ENCODE peak calls at places on chromosomes 2 and 18, in six cellular contexts. M is cardiac muscle cell, Z is choroid plexus epithelial cell, U is thoracic aorta, O is cardiac fibroblast, X is nephron progenitor cell. Y is an unnamed sample.

GRCh38 chr18:3037423-3037915 is 24.5 kb upstream of the LPIN2 start:
- DNase-seq in O (peak; percentile 74), U (no peak), Z (peak; percentile 88), M (no peak), X (no peak), Y (no peak)

GRCh38 chr2:10300997-10301945 is 1.4 kb upstream of the HPCAL1 start:
- DNase-seq in M (no peak), U (no peak), O (no peak), X (no peak), Z (no peak), Y (no peak)

GRCh38 chr2:236305531-236305930 is 41.3 kb upstream of the ASB18 start:
- DNase-seq in Z (no peak), O (no peak), U (no peak), X (no peak), M (no peak), Y (no peak)

GRCh38 chr2:169426069-169426663 is 53.1 kb upstream of the BBS5 start:
- DNase-seq in X (no peak), U (no peak), M (no peak), Z (no peak), O (no peak), Y (no peak)

GRCh38 chr2:189927823-189928222 is 134.7 kb downstream of the MSTN start:
- DNase-seq in U (no peak), M (no peak), X (no peak), Z (peak; percentile 8), O (peak; percentile 38), Y (no peak)

GRCh38 chr2:40244251-40245010 is 207.5 kb downstream of the SLC8A1 start:
- DNase-seq in M (peak; percentile 71), U (peak; percentile 6), O (peak; percentile 80), Z (peak; percentile 79), X (peak; percentile 27), Y (no peak)

GRCh38 chr2:16664052-16664731 is 1.4 kb downstream of the CYRIA start:
- DNase-seq in M (peak; percentile 27), O (peak; percentile 87), X (peak; percentile 36), U (no peak), Z (peak; percentile 95), Y (peak; percentile 21)

GRCh38 chr2:230903251-230904150 is 21.5 kb downstream of the GPR55 start:
- DNase-seq in M (no peak), X (no peak), O (no peak), U (no peak), Z (no peak), Y (no peak)

GRCh38 chr2:119837759-119838158 is 78.0 kb downstream of the PTPN4 start:
- DNase-seq in U (no peak), X (no peak), Z (no peak), M (no peak), O (no peak), Y (no peak)

GRCh38 chr2:3597567-3597966 is 2.7 kb downstream of the COLEC11 start:
- DNase-seq in U (no peak), X (no peak), M (no peak), Z (no peak), O (no peak), Y (no peak)

GRCh38 chr2:191187105-191187829 is 36.5 kb upstream of the STAT4 start:
- DNase-seq in O (no peak), U (no peak), M (no peak), X (no peak), Z (no peak), Y (no peak)

GRCh38 chr2:120320318-120320851 is 25.6 kb upstream of the INHBB start:
- DNase-seq in O (peak; percentile 59), Z (no peak), X (no peak), M (no peak), U (no peak), Y (no peak)

GRCh38 chr2:60555066-60555793 is 1.8 kb upstream of the BCL11A start:
- DNase-seq in O (peak; percentile 73), M (peak; percentile 82), U (no peak), X (peak; percentile 73), Z (peak; percentile 82), Y (peak; percentile 45)

GRCh38 chr2:98846041-98846440 is 90.0 kb downstream of the CRACDL start:
- DNase-seq in M (no peak), Z (peak; percentile 43), X (no peak), O (no peak), U (no peak), Y (no peak)

GRCh38 chr2:83081835-83082522 is 1377.1 kb downstream of the SUCLG1 start:
- DNase-seq in O (peak; percentile 96), M (peak; percentile 83), U (no peak), X (no peak), Z (peak; percentile 91), Y (no peak)

GRCh38 chr2:37776487-37776886 is 105.0 kb upstream of the CDC42EP3 start:
- DNase-seq in O (peak; percentile 82), X (no peak), M (no peak), Z (peak; percentile 81), U (peak; percentile 17), Y (no peak)

GRCh38 chr2:9668686-9669338 is 38.0 kb upstream of the YWHAQ start:
- DNase-seq in U (no peak), X (no peak), Z (peak; percentile 44), O (no peak), M (no peak), Y (no peak)

GRCh38 chr18:77566604-77567003 is 317.0 kb downstream of the GALR1 start:
- DNase-seq in Z (no peak), M (no peak), X (no peak), O (no peak), U (no peak), Y (no peak)

GRCh38 chr2:54772531-54772930 is 49.1 kb downstream of the EML6 start:
- DNase-seq in X (no peak), O (no peak), U (no peak), Z (peak; percentile 26), M (no peak), Y (no peak)

GRCh38 chr2:31704561-31705212 is 123.9 kb upstream of the SRD5A2 start:
- DNase-seq in X (no peak), U (no peak), M (no peak), Z (no peak), O (no peak), Y (no peak)

GRCh38 chr2:31711737-31712136 is 131.0 kb upstream of the SRD5A2 start:
- DNase-seq in U (no peak), Z (no peak), O (no peak), M (no peak), X (no peak), Y (no peak)

GRCh38 chr2:31703253-31703652 is 122.5 kb upstream of the SRD5A2 start:
- DNase-seq in U (no peak), M (no peak), O (no peak), Z (no peak), X (no peak), Y (no peak)

GRCh38 chr2:31710121-31710520 is 129.4 kb upstream of the SRD5A2 start:
- DNase-seq in X (no peak), M (no peak), U (no peak), Z (no peak), O (no peak), Y (no peak)

DNA sequence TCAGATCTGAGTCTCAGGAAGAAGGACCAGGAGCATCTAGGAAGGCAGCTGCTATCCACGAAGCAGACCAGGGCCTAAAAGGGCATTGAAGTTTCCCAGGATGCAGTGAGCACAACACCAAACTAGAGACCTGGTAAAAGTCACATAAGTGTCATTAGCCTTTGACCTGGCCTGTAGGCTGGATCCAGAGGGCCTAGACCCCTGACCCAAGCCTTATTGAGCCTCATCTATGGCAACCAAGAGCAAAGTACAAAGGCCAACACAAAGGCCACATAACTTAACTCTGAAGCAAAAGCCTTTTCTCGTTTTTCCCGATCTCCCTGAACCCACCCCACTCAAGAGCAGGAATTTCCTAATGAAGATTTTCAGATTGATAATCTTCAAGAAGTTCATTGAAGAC is 127.3 kb upstream of the SRD5A2 start:
- DNase-seq in U (no peak), O (no peak), X (no peak), Z (no peak), M (no peak), Y (no peak)
- TF ChIP-seq CTCF in U (no peak), O (no peak), X (no peak), Z (no peak), M (no peak), Y (no peak)

GRCh38 chr2:42382144-42382543 is 21.1 kb upstream of the COX7A2L start:
- DNase-seq in U (no peak), Z (no peak), X (no peak), O (no peak), M (no peak), Y (no peak)

GRCh38 chr2:42390401-42390969 is 29.5 kb upstream of the COX7A2L start:
- DNase-seq in X (no peak), Z (no peak), M (no peak), O (no peak), U (no peak), Y (no peak)

GRCh38 chr2:42385225-42385624 is 24.2 kb upstream of the COX7A2L start:
- DNase-seq in M (peak; percentile 44), O (peak; percentile 7), Z (peak; percentile 32), X (peak; percentile 19), U (no peak), Y (no peak)

GRCh38 chr2:42383855-42384530 is 23.0 kb upstream of the COX7A2L start:
- DNase-seq in X (no peak), Z (no peak), U (no peak), M (no peak), O (no peak), Y (no peak)

DNA sequence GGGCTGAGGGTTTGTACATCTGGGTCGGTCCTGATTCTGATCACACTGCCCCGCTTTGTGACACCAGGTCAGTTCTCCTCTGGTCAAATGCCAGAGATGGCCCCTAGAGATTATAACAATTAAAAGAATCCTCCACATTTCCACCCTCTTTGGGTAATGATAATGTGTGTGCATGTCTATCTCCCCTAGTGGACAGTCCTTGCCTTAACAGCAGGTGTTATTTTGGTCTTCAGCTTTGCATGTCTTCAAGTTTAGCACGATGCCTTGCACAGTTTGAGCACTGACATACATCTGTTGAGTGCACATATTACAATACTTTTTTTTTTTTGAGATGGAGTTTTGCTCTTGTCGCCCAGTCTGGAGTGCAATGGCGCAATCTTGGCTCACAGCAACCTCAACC is 25.7 kb upstream of the COX7A2L start:
- DNase-seq in X (no peak), M (no peak), O (peak; percentile 3), Z (peak; percentile 25), U (no peak), Y (no peak)
- TF ChIP-seq CTCF in X (peak; percentile 29), M (peak; percentile 37), O (peak; percentile 49), Z (peak; percentile 49), U (no peak), Y (peak; percentile 58)

GRCh38 chr2:115303-115702 is 69.0 kb upstream of the FAM110C start:
- DNase-seq in O (no peak), M (peak; percentile 76), Z (no peak), U (no peak), X (no peak), Y (no peak)
- TF ChIP-seq CTCF in O (no peak), M (no peak), Z (no peak), U (no peak), X (no peak), Y (no peak)

DNA sequence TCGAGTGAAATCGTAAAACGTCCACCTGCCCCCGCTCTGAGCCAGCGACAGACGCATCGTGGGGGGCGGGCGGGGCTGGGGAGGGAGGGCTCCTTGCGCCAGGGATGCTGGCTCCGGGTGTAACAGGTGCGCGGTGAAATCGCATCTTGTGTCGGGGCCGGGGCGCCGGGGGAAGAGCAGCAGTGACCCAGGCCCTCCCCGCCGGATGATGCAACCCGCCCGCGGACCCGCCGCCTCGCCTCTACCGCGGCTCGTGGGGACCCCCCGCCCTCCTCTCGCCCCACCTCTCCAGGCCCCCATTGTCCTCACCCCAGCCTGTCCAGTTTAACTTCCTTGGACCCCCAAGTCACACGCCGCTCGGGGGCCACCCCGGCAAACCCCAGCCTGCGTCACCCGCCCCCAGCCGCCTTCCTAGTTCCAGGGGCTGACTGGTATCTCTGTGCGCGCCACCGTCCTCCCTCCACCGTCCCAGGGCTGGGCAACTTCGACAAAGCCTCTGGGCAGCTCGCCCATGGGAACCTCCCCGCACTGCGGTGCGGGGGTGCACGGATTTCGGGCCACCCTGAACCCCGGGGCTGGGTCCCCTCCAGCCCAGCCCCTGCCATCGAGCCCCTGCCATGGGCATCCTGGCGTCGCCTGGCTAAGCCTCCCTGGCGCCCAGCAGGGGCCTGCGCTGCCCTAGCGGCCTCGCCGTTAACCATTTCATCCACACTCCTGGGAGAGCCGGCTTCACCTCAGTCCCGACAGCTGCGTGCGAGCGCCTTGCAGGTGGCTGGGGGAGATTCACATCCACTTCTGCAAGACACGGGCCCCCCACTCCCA is 799 bp upstream of the KIF1A start:
- DNase-seq in Z (no peak), U (no peak), X (peak; percentile 43), M (peak; percentile 28), O (no peak), Y (peak; percentile 43)
- TF ChIP-seq CTCF in Z (no peak), U (no peak), X (no peak), M (no peak), O (no peak), Y (peak; percentile 37)